ENCODE peak calls at places on chromosomes 5 and 9, in eight cellular contexts. W is mammary epithelial cell, H is GM20000, E is ovary, R is astrocyte of the spinal cord, F is GM10248, Q is foreskin fibroblast, P is cardiac fibroblast. K is an unnamed sample.

GRCh38 chr9:81427870-81428269 is 261.5 kb downstream of the TLE1 start:
- DNase-seq in W (no peak), H (no peak), E (no peak), R (no peak), F (no peak), Q (no peak), P (no peak), K (no peak)

GRCh38 chr5:152978141-152978835 is 512.2 kb upstream of the GRIA1 start:
- DNase-seq in W (no peak), H (no peak), E (no peak), R (no peak), F (no peak), Q (no peak), P (no peak), K (no peak)

GRCh38 chr5:172632346-172633092 is 8.5 kb upstream of the NEURL1B start:
- DNase-seq in W (no peak), H (no peak), E (no peak), R (no peak), F (no peak), Q (no peak), P (no peak), K (no peak)

GRCh38 chr5:3024541-3024940 is 273.1 kb upstream of the IRX2 start:
- DNase-seq in W (no peak), H (no peak), E (no peak), R (no peak), F (no peak), Q (no peak), P (no peak), K (no peak)

GRCh38 chr9:134205636-134206316 is 41.4 kb upstream of the RNU6ATAC start:
- DNase-seq in W (no peak), H (no peak), E (peak; percentile 38), R (peak; percentile 80), F (no peak), Q (peak; percentile 45), P (peak; percentile 88), K (no peak)

GRCh38 chr5:68480385-68480940 is 264.9 kb downstream of the PIK3R1 start:
- DNase-seq in W (no peak), H (no peak), E (no peak), R (no peak), F (no peak), Q (no peak), P (no peak), K (no peak)

GRCh38 chr5:139676951-139677367 is 28.8 kb downstream of the CXXC5 start:
- DNase-seq in W (no peak), H (no peak), E (no peak), R (no peak), F (no peak), Q (no peak), P (no peak), K (no peak)

GRCh38 chr9:3398232-3398648 is 127.6 kb downstream of the RFX3 start:
- DNase-seq in W (no peak), H (peak; percentile 15), E (no peak), R (no peak), F (peak; percentile 19), Q (no peak), P (no peak), K (no peak)

GRCh38 chr9:127083133-127083532 is 39.3 kb downstream of the ANGPTL2 start:
- DNase-seq in W (no peak), H (no peak), E (no peak), R (no peak), F (no peak), Q (no peak), P (no peak), K (no peak)

GRCh38 chr9:128946945-128947422 is 419 bp downstream of the DOLK start:
- DNase-seq in W (peak; percentile 30), H (no peak), E (no peak), R (peak; percentile 35), F (no peak), Q (peak; percentile 24), P (peak; percentile 37), K (no peak)

GRCh38 chr5:136031713-136032112 is 2.9 kb downstream of the TGFBI start:
- DNase-seq in W (no peak), H (no peak), E (no peak), R (no peak), F (no peak), Q (no peak), P (no peak), K (no peak)

GRCh38 chr5:136036991-136037705 is 8.4 kb downstream of the TGFBI start:
- DNase-seq in W (peak; percentile 91), H (no peak), E (no peak), R (peak; percentile 91), F (no peak), Q (peak; percentile 81), P (peak; percentile 71), K (peak; percentile 30)

GRCh38 chr5:21254161-21254560 is 1266.2 kb upstream of the CDH18 start:
- DNase-seq in W (no peak), H (no peak), E (no peak), R (no peak), F (no peak), Q (no peak), P (no peak), K (no peak)

GRCh38 chr9:7871977-7872730 is 72.6 kb upstream of the DMAC1 start:
- DNase-seq in W (no peak), H (no peak), E (no peak), R (no peak), F (no peak), Q (no peak), P (no peak), K (no peak)

GRCh38 chr9:69186841-69187611 is 12.9 kb downstream of the TJP2 start:
- DNase-seq in W (peak; percentile 62), H (no peak), E (no peak), R (no peak), F (no peak), Q (no peak), P (peak; percentile 65), K (no peak)

GRCh38 chr9:88738708-88739107 is 203.7 kb downstream of the NXNL2 start:
- DNase-seq in W (no peak), H (no peak), E (no peak), R (no peak), F (no peak), Q (peak; percentile 66), P (no peak), K (no peak)

GRCh38 chr5:32462618-32463017 is 18.1 kb upstream of the ZFR start:
- DNase-seq in W (peak; percentile 68), H (no peak), E (no peak), R (peak; percentile 30), F (no peak), Q (peak; percentile 46), P (peak; percentile 58), K (no peak)

GRCh38 chr5:68994645-68995044 is 99.2 kb upstream of the SLC30A5 start:
- DNase-seq in W (no peak), H (peak; percentile 29), E (no peak), R (no peak), F (peak; percentile 18), Q (no peak), P (no peak), K (peak; percentile 43)

GRCh38 chr9:100473271-100474081 is 527 bp downstream of the TMEFF1 start:
- DNase-seq in W (peak; percentile 35), H (peak; percentile 73), E (peak; percentile 48), R (no peak), F (peak; percentile 48), Q (peak; percentile 12), P (peak; percentile 22), K (peak; percentile 69)

GRCh38 chr5:180390441-180391190 is 37.5 kb upstream of the GFPT2 start:
- DNase-seq in W (no peak), H (no peak), E (no peak), R (no peak), F (no peak), Q (no peak), P (no peak), K (no peak)
- TF ChIP-seq CTCF in W (no peak), H (no peak), E (no peak), R (no peak), F (no peak), Q (no peak), P (no peak), K (no peak)

GRCh38 chr9:15498246-15499018 is 12.3 kb downstream of the PSIP1 start:
- DNase-seq in W (no peak), H (no peak), E (no peak), R (no peak), F (no peak), Q (no peak), P (no peak), K (no peak)

GRCh38 chr9:15505927-15506326 is 4.8 kb downstream of the PSIP1 start:
- DNase-seq in W (no peak), H (no peak), E (no peak), R (no peak), F (no peak), Q (no peak), P (no peak), K (no peak)

GRCh38 chr9:15501803-15502202 is 9.0 kb downstream of the PSIP1 start:
- DNase-seq in W (no peak), H (no peak), E (no peak), R (no peak), F (no peak), Q (no peak), P (no peak), K (no peak)

GRCh38 chr9:15499108-15499507 is 11.7 kb downstream of the PSIP1 start:
- DNase-seq in W (no peak), H (no peak), E (no peak), R (no peak), F (no peak), Q (no peak), P (no peak), K (no peak)

DNA sequence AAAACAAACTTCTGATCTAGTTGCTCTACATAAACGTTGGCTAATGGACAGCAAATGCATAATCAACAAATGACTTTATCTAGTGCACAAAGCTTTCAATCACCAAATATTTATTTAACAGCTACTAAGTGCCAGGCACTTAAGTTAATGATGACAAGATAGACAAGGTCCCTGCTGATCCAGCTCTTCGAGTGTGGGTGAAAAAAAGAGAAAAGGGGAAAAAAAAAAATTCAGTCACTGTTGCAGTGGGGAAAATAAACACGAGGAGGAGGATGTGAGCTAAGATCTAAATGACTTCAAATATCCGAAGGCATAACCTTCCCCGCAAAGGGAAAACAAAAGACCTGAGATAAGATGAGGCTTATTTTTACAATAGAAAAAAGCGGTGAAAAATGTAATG is 9.6 kb downstream of the PSIP1 start:
- DNase-seq in W (no peak), H (no peak), E (no peak), R (no peak), F (no peak), Q (no peak), P (no peak), K (no peak)
- TF ChIP-seq CTCF in W (no peak), H (no peak), E (no peak), R (peak; percentile 4), F (no peak), Q (no peak), P (no peak), K (no peak)

DNA sequence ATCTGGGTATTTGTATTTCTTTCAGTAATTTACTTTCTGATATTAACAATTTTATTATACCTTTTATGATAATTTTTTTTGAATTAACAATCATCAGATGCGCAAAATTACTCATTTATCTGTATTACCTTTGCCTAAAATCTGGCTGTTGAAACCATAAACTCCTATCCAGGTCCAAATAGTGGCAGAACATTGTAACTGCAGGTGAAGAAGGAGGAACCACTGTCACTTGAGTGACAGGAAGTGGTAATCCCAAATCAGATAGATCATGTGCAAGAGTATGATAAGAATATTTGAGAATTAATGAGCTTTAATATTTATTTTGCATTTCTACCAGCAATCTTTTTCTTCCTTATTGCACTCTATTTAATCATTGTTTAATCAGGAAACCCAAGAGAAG is 139.3 kb upstream of the TLE4 start:
- DNase-seq in W (no peak), H (no peak), E (no peak), R (no peak), F (no peak), Q (no peak), P (no peak), K (no peak)
- TF ChIP-seq CTCF in W (no peak), H (no peak), E (no peak), R (no peak), F (no peak), Q (no peak), P (no peak), K (no peak)

GRCh38 chr5:33537240-33537639 is 96.5 kb downstream of the TARS1 start:
- DNase-seq in W (no peak), H (no peak), E (no peak), R (no peak), F (no peak), Q (no peak), P (no peak), K (no peak)
- TF ChIP-seq CTCF in W (no peak), H (no peak), E (no peak), R (no peak), F (no peak), Q (no peak), P (no peak), K (no peak)